ENCODE peak calls at places on chromosomes 12 and 14, in seven cellular contexts. U is upper lobe of right lung, A is A549, R is AG04450, P is PC-3, H is ovary, J is A673. D is an unnamed sample.

GRCh38 chr12:66241061-66242043 is 52.3 kb downstream of the IRAK3 start:
- DNase-seq in U (no peak), A (peak; percentile 27), R (peak; percentile 45), P (peak; percentile 40), H (no peak), J (no peak), D (no peak)

GRCh38 chr12:47356129-47356622 is 276.4 kb upstream of the AMIGO2 start:
- DNase-seq in U (no peak), A (no peak), R (no peak), P (no peak), H (no peak), J (no peak), D (no peak)

GRCh38 chr14:73757876-73758391 is 43.8 kb upstream of the PNMA1 start:
- DNase-seq in U (no peak), A (no peak), R (no peak), P (no peak), H (no peak), J (no peak), D (no peak)

GRCh38 chr12:4388032-4388431 is 8.5 kb upstream of the FGF23 start:
- DNase-seq in U (no peak), A (no peak), R (no peak), P (no peak), H (no peak), J (no peak), D (no peak)

GRCh38 chr12:7374423-7375144 is 69.4 kb downstream of the CD163L1 start:
- DNase-seq in U (peak; percentile 72), A (peak; percentile 60), R (no peak), P (peak; percentile 48), H (no peak), J (peak; percentile 48), D (no peak)

GRCh38 chr12:38880288-38880687 is 25.1 kb downstream of the CPNE8 start:
- DNase-seq in U (no peak), A (no peak), R (no peak), P (no peak), H (no peak), J (no peak), D (no peak)

GRCh38 chr12:80627773-80628172 is 79.7 kb upstream of the MYF6 start:
- DNase-seq in U (no peak), A (no peak), R (peak; percentile 10), P (peak; percentile 10), H (no peak), J (peak; percentile 12), D (no peak)

GRCh38 chr12:26496170-26496569 is 300.8 kb downstream of the SSPN start:
- DNase-seq in U (no peak), A (no peak), R (no peak), P (no peak), H (no peak), J (no peak), D (no peak)

GRCh38 chr14:72541546-72541945 is 352.4 kb downstream of the DPF3 start:
- DNase-seq in U (no peak), A (no peak), R (no peak), P (no peak), H (no peak), J (no peak), D (no peak)

GRCh38 chr14:48792376-48793024 is 793.7 kb downstream of the RPS29 start:
- DNase-seq in U (peak; percentile 37), A (no peak), R (no peak), P (no peak), H (no peak), J (no peak), D (no peak)

GRCh38 chr12:116233669-116234068 is 43.8 kb downstream of the MED13L start:
- DNase-seq in U (no peak), A (no peak), R (no peak), P (peak; percentile 29), H (no peak), J (peak; percentile 44), D (no peak)

GRCh38 chr14:72723741-72724530 is 170.0 kb downstream of the DPF3 start:
- DNase-seq in U (no peak), A (no peak), R (no peak), P (no peak), H (peak; percentile 58), J (no peak), D (no peak)

GRCh38 chr12:29782821-29783772 is 645 bp downstream of the TMTC1 start:
- DNase-seq in U (peak; percentile 72), A (no peak), R (no peak), P (peak; percentile 14), H (peak; percentile 49), J (peak; percentile 25), D (no peak)

GRCh38 chr12:124565656-124566180 is 1.7 kb downstream of the NCOR2 start:
- DNase-seq in U (no peak), A (no peak), R (no peak), P (peak; percentile 4), H (no peak), J (no peak), D (no peak)

GRCh38 chr14:55533960-55534359 is 46.0 kb upstream of the KTN1 start:
- DNase-seq in U (no peak), A (no peak), R (no peak), P (no peak), H (no peak), J (no peak), D (no peak)

GRCh38 chr12:59403259-59403932 is 192.4 kb upstream of the SLC16A7 start:
- DNase-seq in U (no peak), A (peak; percentile 59), R (peak; percentile 52), P (peak; percentile 77), H (peak; percentile 33), J (peak; percentile 70), D (peak; percentile 1)

GRCh38 chr12:109680521-109681030 is 33.0 kb upstream of the FAM222A start:
- DNase-seq in U (no peak), A (no peak), R (no peak), P (peak; percentile 45), H (no peak), J (no peak), D (no peak)

GRCh38 chr14:28820677-28821076 is 54.1 kb downstream of the FOXG1 start:
- DNase-seq in U (no peak), A (no peak), R (no peak), P (no peak), H (no peak), J (no peak), D (no peak)
- H3K9me3 ChIP-seq in U (peaks cover 12% of the 10 kb centered on the region), A (peaks cover 8% of the 10 kb centered on the region), R (peaks cover 2% of the 10 kb centered on the region), P (peaks cover 8% of the 10 kb centered on the region), H (no peaks in the 10 kb centered on the region), J (peaks cover 8% of the 10 kb centered on the region), D (peaks cover 7% of the 10 kb centered on the region)

GRCh38 chr12:114691810-114692557 is 8.0 kb upstream of the TBX3 start:
- DNase-seq in U (no peak), A (no peak), R (no peak), P (peak; percentile 53), H (no peak), J (no peak), D (no peak)

GRCh38 chr12:114693532-114693931 is 9.6 kb upstream of the TBX3 start:
- DNase-seq in U (no peak), A (no peak), R (no peak), P (no peak), H (no peak), J (no peak), D (no peak)

GRCh38 chr12:114694436-114695304 is 10.7 kb upstream of the TBX3 start:
- DNase-seq in U (no peak), A (no peak), R (no peak), P (no peak), H (no peak), J (no peak), D (no peak)

GRCh38 chr12:114691196-114691595 is 7.2 kb upstream of the TBX3 start:
- DNase-seq in U (no peak), A (no peak), R (no peak), P (no peak), H (no peak), J (no peak), D (no peak)

DNA sequence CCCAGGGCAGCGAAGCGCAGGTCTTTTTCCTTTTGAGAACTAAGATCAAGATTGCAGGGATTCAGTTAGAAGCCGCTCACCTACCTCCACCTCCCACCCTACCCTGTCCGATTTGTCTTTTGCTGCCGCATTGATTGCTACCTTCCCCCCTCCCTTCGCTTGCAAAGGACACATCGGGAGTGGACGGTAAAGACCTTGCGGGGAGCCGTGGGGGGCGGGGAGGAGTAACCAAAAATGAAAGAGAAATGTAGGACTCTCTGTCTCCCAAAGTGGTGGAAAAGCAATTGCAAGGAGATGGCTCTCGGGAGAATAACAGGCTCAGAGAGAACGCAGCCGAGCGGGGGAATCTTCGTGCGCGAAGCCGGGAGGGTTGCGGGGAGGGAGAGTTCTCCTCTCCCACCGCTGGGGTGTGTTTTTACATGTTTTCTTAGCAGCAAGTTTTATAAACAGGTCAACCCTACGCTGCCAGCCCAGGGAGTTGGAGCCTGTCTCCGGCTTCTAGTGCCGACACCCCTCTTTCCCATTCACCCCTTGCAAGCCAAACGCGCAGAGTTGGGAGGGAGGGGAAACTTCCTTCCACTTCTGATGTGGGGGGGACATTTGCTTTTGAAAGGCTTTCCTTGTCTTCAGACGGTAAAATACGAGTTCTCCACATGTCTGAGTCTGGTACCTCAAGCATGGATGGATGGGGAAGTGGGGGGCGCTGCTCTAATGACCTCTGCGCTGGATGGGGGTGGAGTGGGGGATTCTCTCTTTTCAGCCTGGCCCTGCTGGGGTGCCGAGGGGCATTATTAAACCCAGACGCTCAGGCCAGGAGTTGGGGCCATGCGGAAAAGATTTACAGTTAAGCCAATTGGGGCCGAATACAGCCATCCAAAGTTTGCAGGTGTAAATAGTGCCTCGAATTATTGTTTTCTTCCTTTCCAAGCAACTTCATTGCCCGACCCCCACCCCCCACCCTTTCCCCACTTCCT is 8.9 kb upstream of the TBX3 start:
- DNase-seq in U (no peak), A (no peak), R (no peak), P (peak; percentile 72), H (no peak), J (no peak), D (no peak)
- TF ChIP-seq CTCF in U (no peak), A (no peak), R (peak; percentile 36), P (peak; percentile 7), H (no peak), J (no peak), D (no peak)

DNA sequence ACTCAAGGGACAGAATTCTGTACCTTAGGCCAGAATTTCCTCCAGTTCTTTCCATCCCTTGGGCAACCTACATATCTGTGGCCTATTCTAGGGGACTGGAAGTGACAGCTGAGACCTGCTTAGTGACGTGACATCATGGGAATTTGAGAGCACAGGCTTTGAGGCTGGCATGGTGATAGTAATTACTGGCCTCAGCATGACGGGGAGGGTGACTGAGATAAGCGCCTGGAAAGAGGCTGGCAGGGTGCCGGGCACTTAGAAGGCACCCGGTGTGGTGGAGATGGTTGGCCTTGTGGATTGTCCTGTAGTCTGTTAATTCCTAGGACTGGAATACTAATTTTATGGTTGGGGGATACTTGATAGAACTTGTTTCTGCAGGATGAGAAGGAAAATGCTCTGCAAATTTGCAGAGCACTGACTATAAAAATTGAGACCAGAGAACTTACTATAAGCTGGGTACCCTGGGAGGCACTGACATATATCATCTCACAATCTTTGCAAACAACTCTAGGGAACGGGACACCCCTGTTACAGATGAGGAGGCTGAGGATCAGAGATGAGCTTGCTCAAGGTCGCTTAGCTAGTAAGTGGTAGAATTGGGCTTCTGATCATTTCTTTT is 42.2 kb upstream of the TBX3 start:
- DNase-seq in U (no peak), A (no peak), R (no peak), P (no peak), H (no peak), J (no peak), D (no peak)
- H3K9me3 ChIP-seq in U (no peaks in the 10 kb centered on the region), A (no peaks in the 10 kb centered on the region), R (no peaks in the 10 kb centered on the region), P (no peaks in the 10 kb centered on the region), H (no peaks in the 10 kb centered on the region), J (no peaks in the 10 kb centered on the region), D (no peaks in the 10 kb centered on the region)

DNA sequence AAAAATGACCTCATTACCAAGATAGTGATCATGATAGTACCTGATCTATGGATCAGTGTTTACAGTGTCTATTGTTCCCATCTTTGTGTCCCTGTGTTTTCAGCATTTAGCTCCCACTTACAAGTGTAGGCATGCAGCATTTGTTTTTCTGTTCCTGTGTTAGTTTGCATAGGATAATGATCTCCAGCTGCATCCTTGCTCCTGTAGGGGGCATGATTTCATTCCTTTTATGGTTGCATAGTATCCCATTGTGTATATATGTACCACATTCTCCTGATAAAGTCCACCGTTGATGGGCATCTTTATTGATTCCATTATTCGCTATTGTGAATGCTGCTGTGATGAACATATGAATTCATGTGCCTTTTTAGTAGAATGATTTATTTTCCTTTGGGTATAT is 215.4 kb upstream of the NAV3 start:
- DNase-seq in U (no peak), A (peak; percentile 3), R (no peak), P (peak; percentile 33), H (no peak), J (peak; percentile 55), D (no peak)
- TF ChIP-seq CTCF in U (no peak), A (no peak), R (no peak), P (peak; percentile 47), H (no peak), J (peak; percentile 64), D (no peak)

D was measured in CD4-positive, alpha-beta T cell.